ENCODE peak calls at places on chromosomes 11 and 22, in nine cellular contexts. P is colonic mucosa, Y is fibroblast of the aortic adventitia, V is cardiac fibroblast, R is MM.1S, D is AG09309, G is heart left ventricle, Q is AG10803, E is mucosa of descending colon. S is an unnamed sample.

GRCh38 chr11:76025817-76026216 is 180.5 kb downstream of the WNT11 start:
- DNase-seq in P (no peak), Y (no peak), V (no peak), R (no peak), D (no peak), G (no peak), Q (no peak), E (no peak), S (no peak)

GRCh38 chr11:78840190-78840589 is 265.5 kb upstream of the NARS2 start:
- DNase-seq in P (no peak), Y (peak), V (peak), R (no peak), D (peak), G (no peak), Q (peak), E (no peak), S (peak)

GRCh38 chr22:32269316-32269715 is 14.2 kb upstream of the SLC5A4 start:
- DNase-seq in P (no peak), Y (no peak), V (no peak), R (no peak), D (no peak), G (no peak), Q (no peak), E (no peak), S (no peak)

GRCh38 chr11:130070829-130071205 is 1.1 kb downstream of the APLP2 start:
- DNase-seq in P (peak), Y (peak), V (peak), R (peak), D (no peak), G (peak), Q (peak), E (no peak), S (no peak)

GRCh38 chr11:11036185-11037161 is 178.6 kb upstream of the ZBED5 start:
- DNase-seq in P (peak), Y (peak), V (peak), R (peak), D (peak), G (no peak), Q (peak), E (no peak), S (peak)

GRCh38 chr11:73308963-73309960 is 1.2 kb downstream of the ARHGEF17 start:
- DNase-seq in P (peak), Y (peak), V (peak), R (no peak), D (peak), G (peak), Q (peak), E (peak), S (peak)

GRCh38 chr11:58938398-58938797 is 890 bp upstream of the GLYATL1 start:
- DNase-seq in P (no peak), Y (peak), V (no peak), R (no peak), D (no peak), G (no peak), Q (no peak), E (no peak), S (no peak)

GRCh38 chr22:28808716-28809355 is 8.5 kb upstream of the XBP1 start:
- DNase-seq in P (no peak), Y (no peak), V (no peak), R (no peak), D (no peak), G (no peak), Q (no peak), E (no peak), S (no peak)

GRCh38 chr11:131696584-131697120 is 326.2 kb downstream of the NTM start:
- DNase-seq in P (no peak), Y (peak), V (no peak), R (no peak), D (no peak), G (no peak), Q (no peak), E (no peak), S (no peak)

GRCh38 chr11:68331338-68331947 is 19.1 kb downstream of the LRP5 start:
- DNase-seq in P (peak), Y (no peak), V (peak), R (no peak), D (no peak), G (peak), Q (no peak), E (peak), S (no peak)

GRCh38 chr11:122163420-122163819 is 47.4 kb upstream of the BLID start:
- DNase-seq in P (no peak), Y (peak), V (peak), R (no peak), D (peak), G (no peak), Q (peak), E (no peak), S (peak)

GRCh38 chr22:19325296-19325950 is 33.9 kb upstream of the CLTCL1 start:
- DNase-seq in P (no peak), Y (peak), V (peak), R (no peak), D (no peak), G (no peak), Q (peak), E (no peak), S (peak)

GRCh38 chr11:108733479-108734116 is 68.7 kb downstream of the DDX10 start:
- DNase-seq in P (no peak), Y (peak), V (peak), R (no peak), D (no peak), G (no peak), Q (peak), E (no peak), S (peak)

GRCh38 chr11:20873054-20873453 is 203.7 kb downstream of the NELL1 start:
- DNase-seq in P (no peak), Y (no peak), V (no peak), R (no peak), D (no peak), G (no peak), Q (no peak), E (no peak), S (no peak)

GRCh38 chr11:92224394-92225205 is at the start of gene FAT3:
- DNase-seq in P (peak), Y (no peak), V (peak), R (no peak), D (peak), G (no peak), Q (peak), E (no peak), S (peak)

GRCh38 chr11:112613051-112613972 is 347.9 kb upstream of the NCAM1 start:
- DNase-seq in P (no peak), Y (peak), V (peak), R (no peak), D (no peak), G (no peak), Q (peak), E (no peak), S (no peak)

GRCh38 chr11:9973921-9974320 is 310.0 kb downstream of the SWAP70 start:
- DNase-seq in P (no peak), Y (no peak), V (no peak), R (no peak), D (no peak), G (no peak), Q (peak), E (no peak), S (no peak)

GRCh38 chr11:112345708-112346107 is 85.0 kb upstream of the PLET1 start:
- DNase-seq in P (no peak), Y (no peak), V (no peak), R (no peak), D (no peak), G (no peak), Q (no peak), E (peak), S (no peak)

GRCh38 chr11:70463478-70464255 is 65.3 kb downstream of the CTTN start:
- DNase-seq in P (no peak), Y (no peak), V (no peak), R (no peak), D (no peak), G (no peak), Q (no peak), E (no peak), S (no peak)

GRCh38 chr22:45397806-45398205 is 15.6 kb downstream of the SMC1B start:
- DNase-seq in P (no peak), Y (no peak), V (no peak), R (peak), D (no peak), G (no peak), Q (no peak), E (no peak), S (no peak)

GRCh38 chr22:48300877-48301276 is 1526.8 kb downstream of the BRD1 start:
- DNase-seq in P (no peak), Y (no peak), V (no peak), R (no peak), D (no peak), G (no peak), Q (no peak), E (no peak), S (no peak)

GRCh38 chr11:119432484-119433368 is 9.8 kb upstream of the THY1 start:
- DNase-seq in P (no peak), Y (peak), V (peak), R (no peak), D (peak), G (no peak), Q (peak), E (no peak), S (peak)
- H3K4me3 ChIP-seq in P (no peak), Y (peak), V (no peak), R (no peak), D (peak), G (no peak), Q (peak), E (no peak), S (peak)

GRCh38 chr22:43862074-43862881 is at the start of gene SULT4A1:
- DNase-seq in P (no peak), Y (peak), V (peak), R (no peak), D (no peak), G (no peak), Q (no peak), E (no peak), S (no peak)

GRCh38 chr22:43860126-43860525 is 2.2 kb downstream of the SULT4A1 start:
- DNase-seq in P (no peak), Y (no peak), V (no peak), R (no peak), D (no peak), G (no peak), Q (no peak), E (no peak), S (no peak)

GRCh38 chr22:43862882-43863202 is 529 bp upstream of the SULT4A1 start:
- DNase-seq in P (no peak), Y (no peak), V (no peak), R (no peak), D (no peak), G (no peak), Q (no peak), E (no peak), S (no peak)

GRCh38 chr22:43860831-43861230 is 1.5 kb downstream of the SULT4A1 start:
- DNase-seq in P (no peak), Y (no peak), V (no peak), R (no peak), D (no peak), G (no peak), Q (no peak), E (no peak), S (no peak)

DNA sequence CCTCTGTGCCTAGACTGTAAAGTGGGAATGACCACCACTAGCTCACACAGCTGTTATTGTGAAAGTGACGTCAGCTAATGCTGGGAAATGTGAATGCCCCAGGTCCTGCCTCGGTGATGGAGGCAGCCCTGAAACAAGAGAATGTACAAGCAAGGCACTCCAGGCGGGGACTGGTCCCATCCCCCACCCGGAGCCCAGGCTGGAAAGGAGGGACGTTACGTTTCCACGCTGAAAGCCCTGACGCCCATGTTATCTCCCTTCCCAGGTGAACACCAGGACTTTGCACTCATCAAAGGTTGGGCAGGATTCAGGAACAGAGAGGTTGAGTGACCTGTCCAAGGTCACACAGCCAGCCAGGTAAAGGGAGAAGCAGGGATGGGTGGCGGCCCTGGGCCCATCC is 784 bp downstream of the SULT4A1 start:
- DNase-seq in P (no peak), Y (peak), V (peak), R (no peak), D (no peak), G (no peak), Q (no peak), E (no peak), S (no peak)
- H3K4me3 ChIP-seq in P (no peak), Y (peak), V (peak), R (no peak), D (no peak), G (no peak), Q (no peak), E (no peak), S (peak)

GRCh38 chr11:27471067-27471587 is 1.5 kb downstream of the LGR4 start:
- DNase-seq in P (peak), Y (no peak), V (no peak), R (no peak), D (no peak), G (no peak), Q (no peak), E (peak), S (no peak)

GRCh38 chr11:27475622-27476021 is 3.0 kb upstream of the LGR4 start:
- DNase-seq in P (no peak), Y (no peak), V (no peak), R (no peak), D (no peak), G (no peak), Q (no peak), E (no peak), S (no peak)

GRCh38 chr11:27471588-27472397 is 797 bp downstream of the LGR4 start:
- DNase-seq in P (peak), Y (no peak), V (peak), R (peak), D (no peak), G (peak), Q (no peak), E (peak), S (no peak)

GRCh38 chr11:27472398-27473016 is at the start of gene LGR4:
- DNase-seq in P (peak), Y (peak), V (peak), R (peak), D (peak), G (peak), Q (peak), E (peak), S (peak)

DNA sequence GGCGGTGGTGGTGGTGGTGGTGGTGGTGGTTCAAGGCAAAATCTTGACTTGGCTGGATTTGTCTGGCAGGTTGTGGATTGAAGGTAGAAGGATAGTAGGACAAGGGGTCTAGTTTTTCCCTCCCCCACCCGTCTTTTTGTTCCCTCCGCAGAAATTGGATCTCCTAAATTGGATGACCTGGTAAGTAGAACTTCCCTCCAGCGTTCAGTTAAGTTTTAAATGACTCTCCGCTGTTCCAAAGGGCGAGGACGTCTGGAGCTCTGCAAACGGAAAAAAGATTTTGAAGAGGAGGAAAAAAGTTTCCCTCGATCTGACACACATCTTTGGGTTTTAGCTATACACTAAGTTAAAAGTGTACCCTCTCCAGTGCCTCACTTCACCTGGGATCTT is 422 bp upstream of the LGR4 start:
- DNase-seq in P (no peak), Y (no peak), V (no peak), R (no peak), D (no peak), G (no peak), Q (no peak), E (no peak), S (no peak)
- H3K4me3 ChIP-seq in P (peak), Y (peak), V (no peak), R (no peak), D (peak), G (peak), Q (peak), E (no peak), S (peak)

DNA sequence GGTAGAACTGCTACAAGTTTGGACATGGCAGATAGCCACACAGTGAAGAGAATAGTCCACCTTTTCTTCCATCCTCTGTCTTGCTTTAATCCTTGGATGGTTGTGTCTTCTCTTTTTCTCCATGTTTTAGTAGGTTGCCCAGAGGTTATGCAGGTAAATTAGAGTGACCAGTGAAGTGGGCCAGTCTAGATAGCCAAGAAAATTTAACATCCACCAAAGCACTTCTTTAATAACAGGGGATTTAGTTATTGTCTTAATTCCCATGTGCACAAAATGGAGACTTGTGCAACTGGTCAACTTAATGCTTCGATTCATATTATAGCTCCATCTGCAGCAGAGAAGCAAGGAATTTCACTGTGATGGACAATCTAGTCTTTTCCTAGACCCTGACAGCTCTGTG is 58.8 kb upstream of the RCN1 start:
- DNase-seq in P (no peak), Y (no peak), V (no peak), R (no peak), D (no peak), G (no peak), Q (no peak), E (no peak), S (no peak)
- H3K4me3 ChIP-seq in P (no peak), Y (no peak), V (no peak), R (no peak), D (no peak), G (no peak), Q (no peak), E (no peak), S (no peak)

GRCh38 chr11:36231300-36231699 is 57.9 kb downstream of the COMMD9 start:
- DNase-seq in P (no peak), Y (peak), V (peak), R (no peak), D (peak), G (no peak), Q (peak), E (no peak), S (peak)
- H3K4me3 ChIP-seq in P (no peak), Y (no peak), V (no peak), R (no peak), D (no peak), G (no peak), Q (peak), E (no peak), S (no peak)

GRCh38 chr11:14399087-14399486 is 40.1 kb upstream of the RRAS2 start:
- DNase-seq in P (no peak), Y (no peak), V (no peak), R (no peak), D (no peak), G (no peak), Q (no peak), E (no peak), S (no peak)

GRCh38 chr11:14390669-14391068 is 31.7 kb upstream of the RRAS2 start:
- DNase-seq in P (no peak), Y (no peak), V (no peak), R (no peak), D (no peak), G (no peak), Q (no peak), E (no peak), S (no peak)

GRCh38 chr11:14396289-14396688 is 37.3 kb upstream of the RRAS2 start:
- DNase-seq in P (no peak), Y (peak), V (no peak), R (no peak), D (no peak), G (no peak), Q (no peak), E (no peak), S (no peak)

GRCh38 chr11:14393129-14393528 is 34.1 kb upstream of the RRAS2 start:
- DNase-seq in P (no peak), Y (no peak), V (no peak), R (no peak), D (no peak), G (no peak), Q (no peak), E (no peak), S (no peak)

DNA sequence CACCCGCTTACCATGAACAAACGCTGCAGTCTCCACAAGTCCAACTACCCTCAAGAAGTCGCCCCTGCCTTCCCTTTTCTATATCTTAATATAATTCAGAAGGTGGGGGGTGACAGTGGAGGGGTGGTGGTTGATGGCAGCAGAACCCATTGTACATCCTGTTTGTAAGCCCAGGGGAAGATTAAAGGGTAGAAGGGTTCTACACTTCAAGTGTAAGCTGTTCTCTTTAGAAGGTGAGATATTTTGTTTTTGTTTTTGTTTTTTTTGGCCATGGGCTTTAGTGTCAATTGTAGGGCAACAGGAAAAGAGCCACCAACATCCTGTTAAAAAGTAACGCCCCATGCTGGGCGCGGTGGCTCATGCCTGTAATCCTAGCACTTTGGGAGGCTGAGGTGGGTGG is 34.9 kb upstream of the RRAS2 start:
- DNase-seq in P (no peak), Y (no peak), V (no peak), R (no peak), D (no peak), G (no peak), Q (no peak), E (no peak), S (no peak)
- H3K4me3 ChIP-seq in P (no peak), Y (no peak), V (no peak), R (no peak), D (no peak), G (no peak), Q (no peak), E (no peak), S (no peak)

GRCh38 chr11:57458410-57459111 is 1.8 kb upstream of the RTN4RL2 start:
- DNase-seq in P (peak), Y (peak), V (no peak), R (no peak), D (no peak), G (peak), Q (no peak), E (peak), S (no peak)

GRCh38 chr11:57458060-57458409 is 2.3 kb upstream of the RTN4RL2 start:
- DNase-seq in P (no peak), Y (no peak), V (no peak), R (no peak), D (no peak), G (no peak), Q (no peak), E (no peak), S (no peak)

GRCh38 chr11:57459112-57460016 is 964 bp upstream of the RTN4RL2 start:
- DNase-seq in P (no peak), Y (no peak), V (no peak), R (no peak), D (no peak), G (no peak), Q (no peak), E (peak), S (no peak)

GRCh38 chr11:57456960-57457642 is 3.2 kb upstream of the RTN4RL2 start:
- DNase-seq in P (peak), Y (peak), V (peak), R (peak), D (peak), G (peak), Q (peak), E (peak), S (no peak)

DNA sequence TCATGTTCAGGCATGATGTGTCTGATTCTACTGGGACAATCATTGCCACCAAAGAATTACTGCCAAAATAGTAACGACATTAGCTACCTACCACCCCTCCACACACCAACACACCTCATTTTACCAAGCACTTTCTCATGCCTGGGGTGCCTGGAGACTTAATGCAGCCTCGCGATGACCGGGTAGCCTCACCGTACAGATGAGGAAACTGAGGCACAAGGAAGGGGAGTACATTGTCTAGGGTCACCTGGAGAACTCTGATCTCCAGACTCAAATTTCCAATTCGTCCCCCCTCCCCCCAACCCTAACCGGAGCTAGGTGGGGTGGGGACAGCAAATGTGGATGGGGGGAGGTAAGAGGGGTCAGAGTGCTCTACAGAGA is 2.7 kb upstream of the RTN4RL2 start:
- DNase-seq in P (no peak), Y (no peak), V (no peak), R (no peak), D (no peak), G (no peak), Q (no peak), E (no peak), S (no peak)
- H3K4me3 ChIP-seq in P (no peak), Y (no peak), V (no peak), R (peak), D (no peak), G (no peak), Q (no peak), E (no peak), S (no peak)